ENCODE peak calls at places on chromosomes 11 and 22, in six cellular contexts. W is body of pancreas, Z is BJ, K is right lobe of liver, J is upper lobe of right lung, U is thoracic aorta. B is an unnamed sample.

GRCh38 chr11:69211540-69212120 is 55.9 kb downstream of the SMIM38 start:
- DNase-seq in W (no peak), Z (no peak), K (no peak), J (no peak), U (no peak), B (no peak)

GRCh38 chr11:129317564-129317963 is 58.1 kb upstream of the BARX2 start:
- DNase-seq in W (peak), Z (no peak), K (no peak), J (no peak), U (no peak), B (no peak)

GRCh38 chr11:12787847-12788246 is 113.6 kb downstream of the TEAD1 start:
- DNase-seq in W (no peak), Z (no peak), K (no peak), J (no peak), U (no peak), B (peak)

GRCh38 chr11:127345819-127346459 is 345.4 kb upstream of the KIRREL3 start:
- DNase-seq in W (peak), Z (no peak), K (no peak), J (no peak), U (no peak), B (peak)

GRCh38 chr11:100269511-100269910 is 417.6 kb upstream of the ARHGAP42 start:
- DNase-seq in W (no peak), Z (no peak), K (no peak), J (no peak), U (no peak), B (no peak)

GRCh38 chr11:8080674-8081590 is at the start of gene TUB:
- DNase-seq in W (no peak), Z (no peak), K (no peak), J (no peak), U (no peak), B (peak)

GRCh38 chr11:124069429-124070401 is 28.6 kb upstream of the OR10G7 start:
- DNase-seq in W (peak), Z (peak), K (peak), J (peak), U (no peak), B (peak)

GRCh38 chr11:82720267-82720666 is 13.4 kb downstream of the FAM181B start:
- DNase-seq in W (no peak), Z (no peak), K (no peak), J (no peak), U (no peak), B (no peak)

GRCh38 chr11:61999141-61999975 is 31.9 kb upstream of the FTH1 start:
- DNase-seq in W (no peak), Z (no peak), K (no peak), J (peak), U (no peak), B (no peak)

GRCh38 chr11:24635588-24636290 is 138.9 kb downstream of the LUZP2 start:
- DNase-seq in W (no peak), Z (no peak), K (no peak), J (no peak), U (no peak), B (no peak)

GRCh38 chr11:114571712-114572111 is 12.0 kb upstream of the NXPE1 start:
- DNase-seq in W (no peak), Z (no peak), K (no peak), J (no peak), U (no peak), B (no peak)
- TF ChIP-seq CTCF in W (no peak), Z (no peak), K (no peak), J (no peak), U (no peak), B (no peak)

GRCh38 chr22:50276143-50276542 is 6.0 kb upstream of the MAPK11 start:
- DNase-seq in W (peak), Z (no peak), K (peak), J (peak), U (no peak), B (peak)
- TF ChIP-seq CTCF in W (peak), Z (peak), K (peak), J (peak), U (peak), B (peak)

GRCh38 chr22:39278040-39278439 is 33.3 kb upstream of the PDGFB start:
- DNase-seq in W (no peak), Z (no peak), K (peak), J (no peak), U (no peak), B (peak)
- TF ChIP-seq CTCF in W (no peak), Z (no peak), K (no peak), J (no peak), U (no peak), B (no peak)

GRCh38 chr11:118612378-118612777 is 5.0 kb downstream of the PHLDB1 start:
- DNase-seq in W (no peak), Z (no peak), K (peak), J (no peak), U (no peak), B (no peak)

GRCh38 chr11:118609380-118610219 is 2.2 kb downstream of the PHLDB1 start:
- DNase-seq in W (no peak), Z (no peak), K (no peak), J (no peak), U (no peak), B (no peak)

GRCh38 chr11:118610220-118610772 is 2.9 kb downstream of the PHLDB1 start:
- DNase-seq in W (no peak), Z (no peak), K (no peak), J (no peak), U (no peak), B (peak)

GRCh38 chr11:118608268-118609214 is 1.1 kb downstream of the PHLDB1 start:
- DNase-seq in W (peak), Z (no peak), K (peak), J (peak), U (no peak), B (peak)

DNA sequence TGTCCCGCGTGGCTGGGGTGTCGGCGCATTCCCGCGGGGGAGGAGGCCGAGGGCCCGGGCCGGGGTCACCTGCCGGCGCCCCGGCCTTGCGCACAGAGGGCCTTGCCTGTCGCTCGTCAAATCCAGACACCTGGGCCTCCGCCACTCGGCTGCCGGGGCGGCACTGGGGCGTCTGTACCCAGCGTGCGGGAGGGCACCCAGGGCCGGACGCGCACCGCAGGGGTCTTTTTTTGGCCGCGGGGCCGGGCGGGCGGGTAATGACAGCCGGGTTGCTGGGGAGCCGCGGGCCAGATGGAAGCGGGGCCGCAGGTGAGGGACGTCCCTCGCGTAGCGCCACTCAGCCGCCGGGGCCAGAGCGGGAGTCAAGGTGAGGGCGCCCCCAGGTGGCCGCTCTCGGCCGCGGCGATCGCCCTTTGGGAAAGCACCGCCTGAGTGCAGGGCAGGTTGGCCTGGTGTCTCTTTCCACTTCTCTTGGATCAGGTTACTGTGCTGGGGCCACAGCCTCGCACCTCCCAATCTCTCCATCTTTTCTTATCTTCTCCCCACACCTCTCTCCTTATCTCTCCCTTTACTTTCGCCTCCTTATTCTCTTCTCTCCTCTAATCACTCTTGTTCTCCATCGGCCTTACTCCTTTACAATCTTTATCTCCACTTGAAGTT is 3.5 kb downstream of the PHLDB1 start:
- DNase-seq in W (peak), Z (no peak), K (peak), J (peak), U (no peak), B (peak)
- TF ChIP-seq CTCF in W (peak), Z (peak), K (peak), J (peak), U (peak), B (peak)

GRCh38 chr11:64862914-64863313 is 15.5 kb downstream of the EHD1 start:
- DNase-seq in W (no peak), Z (no peak), K (no peak), J (no peak), U (no peak), B (no peak)

GRCh38 chr11:64863381-64864060 is 14.9 kb downstream of the EHD1 start:
- DNase-seq in W (no peak), Z (no peak), K (no peak), J (no peak), U (no peak), B (no peak)

GRCh38 chr11:64859542-64860414 is 15.3 kb upstream of the CDC42BPG start:
- DNase-seq in W (no peak), Z (no peak), K (no peak), J (no peak), U (no peak), B (no peak)

GRCh38 chr11:64858467-64859401 is 14.3 kb upstream of the CDC42BPG start:
- DNase-seq in W (no peak), Z (no peak), K (no peak), J (no peak), U (no peak), B (peak)

DNA sequence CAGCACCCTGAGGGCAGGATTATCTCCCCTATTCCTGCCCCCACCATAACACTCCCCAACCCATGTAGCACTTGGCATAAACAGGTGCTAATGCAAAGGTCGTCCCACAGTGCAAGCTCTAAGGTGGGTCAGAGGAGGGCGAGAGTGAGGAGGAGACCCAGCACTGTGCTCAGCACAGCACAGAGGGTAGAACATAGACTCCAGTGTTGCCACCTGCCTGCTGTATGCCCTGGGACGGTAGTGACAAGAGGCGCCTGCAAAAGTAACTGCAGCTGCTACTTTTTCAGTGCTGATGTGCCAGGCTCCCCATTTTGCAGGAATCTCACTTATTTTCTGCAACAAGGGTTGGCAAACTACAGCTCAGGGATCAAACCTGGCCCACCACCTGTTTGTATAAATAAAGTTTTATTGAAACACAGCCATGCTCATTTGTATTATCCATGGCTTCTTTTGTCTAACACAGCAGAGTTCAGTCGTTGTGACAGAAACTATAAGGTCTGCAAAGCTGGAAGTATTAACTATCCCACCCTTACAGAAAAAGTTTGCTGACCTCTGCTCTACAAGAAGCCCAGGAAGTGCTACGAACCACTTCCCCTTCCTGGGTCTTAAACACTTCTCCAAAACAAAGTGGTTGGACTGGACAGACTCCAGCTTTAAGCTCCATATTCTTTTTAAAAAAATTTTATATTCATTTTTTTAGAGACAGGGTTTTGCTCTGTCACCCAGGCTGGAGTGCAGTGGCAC is 16.9 kb upstream of the CDC42BPG start:
- DNase-seq in W (no peak), Z (no peak), K (no peak), J (no peak), U (no peak), B (no peak)
- TF ChIP-seq CTCF in W (no peak), Z (no peak), K (no peak), J (no peak), U (no peak), B (no peak)

DNA sequence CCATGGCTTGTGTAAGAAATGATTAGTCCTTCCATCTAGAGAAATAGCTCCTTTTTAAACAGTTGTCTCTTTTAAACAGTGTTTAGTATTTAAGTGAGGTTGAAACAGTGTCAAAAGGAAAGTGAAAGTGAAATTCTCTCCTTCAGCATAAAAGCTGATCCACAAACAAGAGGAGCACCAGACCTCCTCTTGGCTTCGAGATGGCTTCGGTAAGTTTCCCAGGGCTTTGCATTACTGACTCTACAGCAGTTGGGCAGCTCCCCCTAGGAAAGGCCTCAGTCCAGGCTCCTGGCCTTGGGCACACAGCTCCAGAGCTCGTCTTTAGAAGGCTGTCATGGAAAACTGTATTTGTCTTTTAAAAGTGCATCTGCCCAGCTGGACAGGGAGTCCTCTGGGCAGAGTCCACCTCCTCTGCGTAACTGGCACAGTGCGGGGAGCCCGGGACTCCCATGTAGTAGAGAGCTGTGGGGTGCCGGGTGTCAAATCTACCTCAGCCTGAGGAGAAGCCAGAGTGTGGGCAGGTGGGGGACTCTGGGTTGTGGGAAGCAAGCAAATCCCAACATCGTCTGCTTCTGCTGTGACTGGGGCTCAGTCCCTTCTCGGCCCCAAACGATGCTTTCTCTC is at the start of gene PLAAT4:
- DNase-seq in W (peak), Z (no peak), K (peak), J (no peak), U (no peak), B (peak)
- TF ChIP-seq CTCF in W (no peak), Z (peak), K (no peak), J (no peak), U (no peak), B (no peak)